ENCODE peak calls at places on chromosomes 11 and 22, in six cellular contexts. One of them, this sample, is unnamed.

GRCh38 chr11:116773203-116774112 is 671 bp upstream of the BUD13 start:
- DNase-seq in skeletal muscle cell: no peak
- DNase-seq in mucosa of descending colon: no peak
- DNase-seq in NT2/D1: no peak
- DNase-seq in adrenal gland: no peak
- DNase-seq in uterus: no peak
- DNase-seq in this sample: no peak

GRCh38 chr11:121889931-121890330 is 226.1 kb downstream of the BLID start:
- DNase-seq in skeletal muscle cell: no peak
- DNase-seq in uterus: no peak
- DNase-seq in adrenal gland: no peak
- DNase-seq in NT2/D1: no peak
- DNase-seq in mucosa of descending colon: no peak
- DNase-seq in this sample: no peak

GRCh38 chr11:128884703-128885338 is 6.3 kb upstream of the KCNJ5 start:
- DNase-seq in adrenal gland: peak; percentile 76
- DNase-seq in skeletal muscle cell: no peak
- DNase-seq in mucosa of descending colon: no peak
- DNase-seq in NT2/D1: peak; percentile 62
- DNase-seq in uterus: peak; percentile 25
- DNase-seq in this sample: peak; percentile 63

GRCh38 chr11:48052183-48053040 is 72.1 kb downstream of the PTPRJ start:
- DNase-seq in uterus: no peak
- DNase-seq in skeletal muscle cell: no peak
- DNase-seq in mucosa of descending colon: no peak
- DNase-seq in NT2/D1: no peak
- DNase-seq in adrenal gland: no peak
- DNase-seq in this sample: no peak

GRCh38 chr11:8531312-8531711 is 62.7 kb downstream of the STK33 start:
- DNase-seq in skeletal muscle cell: peak; percentile 12
- DNase-seq in adrenal gland: no peak
- DNase-seq in uterus: no peak
- DNase-seq in mucosa of descending colon: no peak
- DNase-seq in NT2/D1: no peak
- DNase-seq in this sample: no peak

GRCh38 chr11:99069831-99070444 is 49.2 kb downstream of the CNTN5 start:
- DNase-seq in adrenal gland: peak; percentile 14
- DNase-seq in uterus: no peak
- DNase-seq in NT2/D1: no peak
- DNase-seq in mucosa of descending colon: no peak
- DNase-seq in skeletal muscle cell: peak; percentile 4
- DNase-seq in this sample: no peak

GRCh38 chr22:23563111-23563510 is 17.0 kb downstream of the IGLL1 start:
- DNase-seq in uterus: no peak
- DNase-seq in NT2/D1: no peak
- DNase-seq in skeletal muscle cell: no peak
- DNase-seq in mucosa of descending colon: no peak
- DNase-seq in adrenal gland: no peak
- DNase-seq in this sample: no peak

GRCh38 chr11:8374716-8375115 is 111.0 kb upstream of the LMO1 start:
- DNase-seq in NT2/D1: no peak
- DNase-seq in skeletal muscle cell: no peak
- DNase-seq in mucosa of descending colon: no peak
- DNase-seq in uterus: no peak
- DNase-seq in adrenal gland: no peak
- DNase-seq in this sample: no peak

GRCh38 chr11:92168936-92169335 is 55.7 kb upstream of the FAT3 start:
- DNase-seq in uterus: no peak
- DNase-seq in adrenal gland: no peak
- DNase-seq in mucosa of descending colon: no peak
- DNase-seq in skeletal muscle cell: no peak
- DNase-seq in NT2/D1: no peak
- DNase-seq in this sample: no peak

GRCh38 chr11:2380807-2381350 is 3.8 kb downstream of the CD81 start:
- DNase-seq in NT2/D1: no peak
- DNase-seq in skeletal muscle cell: no peak
- DNase-seq in mucosa of descending colon: peak; percentile 83
- DNase-seq in uterus: peak; percentile 61
- DNase-seq in adrenal gland: peak; percentile 88
- DNase-seq in this sample: no peak

GRCh38 chr11:31131760-31132159 is 237.8 kb downstream of the DCDC1 start:
- DNase-seq in mucosa of descending colon: no peak
- DNase-seq in NT2/D1: no peak
- DNase-seq in adrenal gland: no peak
- DNase-seq in skeletal muscle cell: no peak
- DNase-seq in uterus: no peak
- DNase-seq in this sample: no peak

GRCh38 chr11:334264-335033 is 13.8 kb upstream of the IFITM3 start:
- DNase-seq in NT2/D1: peak; percentile 78
- DNase-seq in skeletal muscle cell: peak; percentile 43
- DNase-seq in uterus: peak; percentile 85
- DNase-seq in mucosa of descending colon: no peak
- DNase-seq in adrenal gland: no peak
- DNase-seq in this sample: no peak

GRCh38 chr22:23755711-23756110 is 1.5 kb upstream of the VPREB3 start:
- DNase-seq in NT2/D1: no peak
- DNase-seq in mucosa of descending colon: no peak
- DNase-seq in adrenal gland: no peak
- DNase-seq in uterus: no peak
- DNase-seq in skeletal muscle cell: no peak
- DNase-seq in this sample: no peak

DNA sequence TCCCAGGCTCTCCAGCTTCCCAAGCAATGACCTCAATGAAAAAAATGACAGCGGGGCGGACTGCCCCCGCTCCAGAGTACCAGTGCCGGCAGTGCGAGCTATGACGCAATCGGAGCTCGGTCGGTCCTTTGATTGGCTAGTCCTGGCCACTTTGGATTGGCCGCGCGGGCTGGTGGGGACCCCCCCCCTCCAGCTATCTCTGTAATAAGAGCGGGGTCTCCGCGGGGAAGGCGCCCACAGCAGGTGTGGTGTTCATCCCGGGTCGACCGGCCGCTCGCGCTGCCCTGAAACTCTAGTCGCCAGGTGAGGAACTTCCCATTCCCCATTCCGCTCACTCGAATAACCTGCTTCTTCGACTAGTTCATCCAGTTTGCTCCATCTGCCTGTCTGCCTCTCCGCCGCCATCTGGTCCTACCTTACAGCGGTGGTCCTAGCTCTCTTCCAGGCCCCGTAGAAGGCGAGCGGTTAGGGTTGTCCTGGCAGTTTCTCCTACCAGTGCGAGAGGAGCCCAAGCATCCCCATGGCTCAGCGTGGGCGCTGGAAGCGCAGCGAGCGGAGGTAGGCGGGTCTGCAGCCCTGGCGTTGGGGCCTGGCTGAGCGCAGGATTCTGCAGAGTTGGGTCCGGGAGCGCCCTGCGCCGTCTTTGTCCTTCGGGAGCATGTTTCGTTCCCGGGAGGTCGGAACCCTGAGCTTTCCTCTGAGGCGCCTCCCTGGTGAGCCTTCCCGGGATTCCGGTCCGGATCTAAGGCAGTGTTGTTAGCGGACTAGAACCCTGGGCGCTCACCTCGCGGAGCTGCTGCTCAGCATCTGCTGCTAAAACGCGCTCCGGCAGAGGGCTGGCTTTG is at the start of gene CALCB:
- DNase-seq in NT2/D1: no peak
- DNase-seq in mucosa of descending colon: no peak
- DNase-seq in adrenal gland: no peak
- DNase-seq in skeletal muscle cell: no peak
- DNase-seq in uterus: no peak
- DNase-seq in this sample: peak; percentile 13
- H3K4me3 ChIP-seq in NT2/D1: peak within 1 kb of the TSS; percentile 54
- H3K4me3 ChIP-seq in mucosa of descending colon: no peak within 1 kb of the TSS
- H3K4me3 ChIP-seq in adrenal gland: no peak within 1 kb of the TSS
- H3K4me3 ChIP-seq in skeletal muscle cell: peak within 1 kb of the TSS; percentile 40
- H3K4me3 ChIP-seq in uterus: no peak within 1 kb of the TSS
- H3K4me3 ChIP-seq in this sample: peak within 1 kb of the TSS; percentile 67

GRCh38 chr11:119019996-119020395 is 1.4 kb downstream of the TRAPPC4 start:
- DNase-seq in NT2/D1: no peak
- DNase-seq in uterus: no peak
- DNase-seq in skeletal muscle cell: no peak
- DNase-seq in adrenal gland: no peak
- DNase-seq in mucosa of descending colon: no peak
- DNase-seq in this sample: no peak
- H3K4me3 ChIP-seq in NT2/D1: no peak overlapping the region
- H3K4me3 ChIP-seq in uterus: no peak overlapping the region
- H3K4me3 ChIP-seq in skeletal muscle cell: peak overlapping the region; percentile 94
- H3K4me3 ChIP-seq in adrenal gland: peak overlapping the region; percentile 80
- H3K4me3 ChIP-seq in mucosa of descending colon: no peak overlapping the region
- H3K4me3 ChIP-seq in this sample: peak overlapping the region; percentile 75

DNA sequence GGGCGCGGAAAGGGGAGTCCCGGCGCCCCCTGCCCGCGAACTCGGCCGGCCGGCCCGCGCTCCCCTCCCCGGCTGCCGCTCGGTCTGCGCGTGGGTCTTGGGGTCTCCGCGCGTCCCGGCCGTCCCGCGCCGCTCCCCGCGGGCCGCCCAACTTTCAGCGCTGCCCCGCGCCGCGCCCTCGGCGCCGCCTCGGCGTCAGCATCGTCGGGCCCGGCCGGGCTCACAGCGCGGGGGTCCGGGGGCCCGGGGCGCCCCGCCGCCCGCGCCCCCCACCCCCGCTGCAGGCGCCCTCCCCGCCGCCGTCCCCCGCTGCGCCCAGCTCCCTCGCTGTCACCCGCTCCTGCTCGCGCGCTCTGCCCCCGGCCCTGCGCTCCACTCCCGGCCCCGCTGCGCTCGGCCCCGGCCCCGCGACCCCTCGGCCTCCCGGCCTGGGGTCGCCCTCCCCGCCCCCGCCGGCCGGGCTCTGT is at the start of gene KCNJ4:
- DNase-seq in NT2/D1: no peak
- DNase-seq in adrenal gland: no peak
- DNase-seq in skeletal muscle cell: no peak
- DNase-seq in uterus: no peak
- DNase-seq in mucosa of descending colon: no peak
- DNase-seq in this sample: no peak
- H3K4me3 ChIP-seq in NT2/D1: peak within 1 kb of the TSS; percentile 36
- H3K4me3 ChIP-seq in adrenal gland: peak within 1 kb of the TSS; percentile 65
- H3K4me3 ChIP-seq in skeletal muscle cell: peak within 1 kb of the TSS; percentile 39
- H3K4me3 ChIP-seq in uterus: no peak within 1 kb of the TSS
- H3K4me3 ChIP-seq in mucosa of descending colon: no peak within 1 kb of the TSS
- H3K4me3 ChIP-seq in this sample: no peak within 1 kb of the TSS

GRCh38 chr11:64268028-64268686 is 16.3 kb downstream of the BAD start:
- DNase-seq in NT2/D1: no peak
- DNase-seq in skeletal muscle cell: no peak
- DNase-seq in adrenal gland: peak; percentile 40
- DNase-seq in uterus: no peak
- DNase-seq in mucosa of descending colon: no peak
- DNase-seq in this sample: no peak
- H3K4me3 ChIP-seq in NT2/D1: peak overlapping the region; percentile 95
- H3K4me3 ChIP-seq in skeletal muscle cell: peak overlapping the region; percentile 71
- H3K4me3 ChIP-seq in adrenal gland: peak overlapping the region; percentile 78
- H3K4me3 ChIP-seq in uterus: no peak overlapping the region
- H3K4me3 ChIP-seq in mucosa of descending colon: no peak overlapping the region
- H3K4me3 ChIP-seq in this sample: no peak overlapping the region

DNA sequence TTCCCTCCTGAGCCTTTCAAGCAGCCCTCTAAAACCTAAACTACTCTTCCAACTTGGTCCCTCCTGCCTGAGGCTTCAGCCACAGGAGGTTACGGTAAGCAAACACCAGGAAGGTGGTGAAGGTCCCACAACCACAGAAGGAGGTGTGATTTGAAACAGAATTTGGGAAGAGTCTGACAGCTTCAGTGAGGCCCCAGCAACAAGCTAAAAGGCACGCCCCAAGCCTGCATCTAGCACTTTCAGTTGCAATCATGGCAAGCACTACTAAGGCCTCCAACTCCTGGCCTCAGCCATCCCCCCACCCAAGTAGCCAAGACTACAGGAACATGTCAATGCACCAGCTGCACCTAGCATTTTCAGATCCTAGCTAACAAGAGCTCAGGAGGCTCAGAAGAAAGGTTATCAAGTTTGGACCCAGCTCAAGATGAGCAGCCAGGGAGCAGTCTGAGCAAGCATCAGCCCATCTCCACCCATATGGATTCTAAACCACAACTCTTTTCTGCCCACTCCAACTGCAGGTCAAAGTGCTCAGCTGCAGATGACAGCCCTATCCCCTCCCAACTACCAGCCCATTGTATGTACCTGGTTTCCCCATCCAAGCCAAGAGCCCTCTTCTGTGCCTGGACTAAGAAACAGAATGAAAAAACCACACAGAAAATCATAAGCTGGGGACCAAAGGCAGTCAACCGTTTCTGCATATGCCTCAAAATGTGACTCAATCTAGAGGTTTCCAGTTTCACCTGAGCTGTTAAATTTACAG is 10.4 kb upstream of the AHNAK start:
- DNase-seq in mucosa of descending colon: peak; percentile 68
- DNase-seq in adrenal gland: no peak
- DNase-seq in uterus: no peak
- DNase-seq in NT2/D1: no peak
- DNase-seq in skeletal muscle cell: no peak
- DNase-seq in this sample: no peak
- H3K4me3 ChIP-seq in mucosa of descending colon: no peak overlapping the region
- H3K4me3 ChIP-seq in adrenal gland: no peak overlapping the region
- H3K4me3 ChIP-seq in uterus: no peak overlapping the region
- H3K4me3 ChIP-seq in NT2/D1: no peak overlapping the region
- H3K4me3 ChIP-seq in skeletal muscle cell: no peak overlapping the region
- H3K4me3 ChIP-seq in this sample: peak overlapping the region; percentile 73

GRCh38 chr11:120068114-120068573 is 69.8 kb downstream of the TRIM29 start:
- DNase-seq in NT2/D1: no peak
- DNase-seq in uterus: no peak
- DNase-seq in mucosa of descending colon: no peak
- DNase-seq in adrenal gland: no peak
- DNase-seq in skeletal muscle cell: no peak
- DNase-seq in this sample: no peak
- H3K4me3 ChIP-seq in NT2/D1: no peak overlapping the region
- H3K4me3 ChIP-seq in uterus: no peak overlapping the region
- H3K4me3 ChIP-seq in mucosa of descending colon: no peak overlapping the region
- H3K4me3 ChIP-seq in adrenal gland: no peak overlapping the region
- H3K4me3 ChIP-seq in skeletal muscle cell: no peak overlapping the region
- H3K4me3 ChIP-seq in this sample: no peak overlapping the region

GRCh38 chr11:120830092-120830491 is 193.8 kb upstream of the TBCEL start:
- DNase-seq in skeletal muscle cell: no peak
- DNase-seq in mucosa of descending colon: no peak
- DNase-seq in adrenal gland: no peak
- DNase-seq in uterus: no peak
- DNase-seq in NT2/D1: no peak
- DNase-seq in this sample: no peak

GRCh38 chr11:120834686-120835225 is 189.1 kb upstream of the TBCEL start:
- DNase-seq in adrenal gland: no peak
- DNase-seq in NT2/D1: no peak
- DNase-seq in skeletal muscle cell: no peak
- DNase-seq in mucosa of descending colon: no peak
- DNase-seq in uterus: no peak
- DNase-seq in this sample: no peak

GRCh38 chr11:120828847-120829246 is 195.1 kb upstream of the TBCEL start:
- DNase-seq in adrenal gland: no peak
- DNase-seq in mucosa of descending colon: no peak
- DNase-seq in uterus: no peak
- DNase-seq in NT2/D1: no peak
- DNase-seq in skeletal muscle cell: no peak
- DNase-seq in this sample: no peak

GRCh38 chr11:120835601-120836228 is 188.2 kb upstream of the TBCEL start:
- DNase-seq in skeletal muscle cell: no peak
- DNase-seq in adrenal gland: no peak
- DNase-seq in NT2/D1: no peak
- DNase-seq in uterus: no peak
- DNase-seq in mucosa of descending colon: no peak
- DNase-seq in this sample: peak; percentile 7

GRCh38 chr11:120832609-120833221 is 191.2 kb upstream of the TBCEL start:
- DNase-seq in uterus: no peak
- DNase-seq in NT2/D1: no peak
- DNase-seq in mucosa of descending colon: no peak
- DNase-seq in skeletal muscle cell: no peak
- DNase-seq in adrenal gland: no peak
- DNase-seq in this sample: no peak
- H3K4me3 ChIP-seq in uterus: no peak overlapping the region
- H3K4me3 ChIP-seq in NT2/D1: no peak overlapping the region
- H3K4me3 ChIP-seq in mucosa of descending colon: no peak overlapping the region
- H3K4me3 ChIP-seq in skeletal muscle cell: no peak overlapping the region
- H3K4me3 ChIP-seq in adrenal gland: no peak overlapping the region
- H3K4me3 ChIP-seq in this sample: no peak overlapping the region